ENCODE peak calls at places on chromosome 7, in four cellular contexts. K is DMS79 treated with DMSO at 0.1 percent for 48 hours, B is AG04450, F is NCI-H1092. D is an unnamed sample.

GRCh38 chr7:85094046-85094720 is 92.7 kb downstream of the SEMA3D start:
- DNase-seq in F (no peak), B (no peak), K (no peak), D (no peak)

GRCh38 chr7:27515933-27516332 is 146.8 kb downstream of the HIBADH start:
- DNase-seq in B (no peak), F (no peak), K (no peak), D (no peak)

GRCh38 chr7:44846816-44847508 is 925 bp downstream of the H2AZ2 start:
- DNase-seq in F (no peak), B (no peak), K (no peak), D (no peak)

GRCh38 chr7:112649560-112649959 is 140.6 kb downstream of the TMEM168 start:
- DNase-seq in B (no peak), K (no peak), F (no peak), D (no peak)

GRCh38 chr7:2560175-2560695 is 1.5 kb downstream of the IQCE start:
- DNase-seq in B (no peak), F (no peak), K (no peak), D (no peak)

GRCh38 chr7:6165521-6166325 is 106.7 kb downstream of the CYTH3 start:
- DNase-seq in B (no peak), F (no peak), K (no peak), D (no peak)

GRCh38 chr7:99562832-99563231 is 4.4 kb downstream of the ZNF655 start:
- DNase-seq in B (peak), F (no peak), K (no peak), D (no peak)

GRCh38 chr7:130878785-130879184 is 144.8 kb upstream of the KLF14 start:
- DNase-seq in F (no peak), K (no peak), B (no peak), D (no peak)

GRCh38 chr7:140134039-140134438 is 42.7 kb downstream of the KDM7A start:
- DNase-seq in B (no peak), F (no peak), K (no peak), D (no peak)

GRCh38 chr7:149686001-149686400 is 87.4 kb downstream of the ZNF467 start:
- DNase-seq in B (no peak), F (no peak), K (no peak), D (no peak)

GRCh38 chr7:46168231-46168630 is 247.2 kb upstream of the IGFBP3 start:
- DNase-seq in F (no peak), K (no peak), B (no peak), D (no peak)

GRCh38 chr7:88539518-88539917 is 220.0 kb upstream of the ZNF804B start:
- DNase-seq in B (no peak), F (no peak), K (peak), D (no peak)

GRCh38 chr7:149322737-149323136 is 60.7 kb downstream of the ZNF783 start:
- DNase-seq in B (no peak), F (no peak), K (no peak), D (no peak)

GRCh38 chr7:31099451-31100444 is 47.6 kb downstream of the ADCYAP1R1 start:
- DNase-seq in K (no peak), F (no peak), B (no peak), D (no peak)

GRCh38 chr7:98133621-98134266 is 27.1 kb downstream of the LMTK2 start:
- DNase-seq in B (no peak), F (no peak), K (no peak), D (no peak)

GRCh38 chr7:30154111-30154587 is 19.4 kb downstream of the MTURN start:
- DNase-seq in F (no peak), B (no peak), K (no peak), D (no peak)

GRCh38 chr7:144468990-144469732 is 65.7 kb upstream of the NOBOX start:
- DNase-seq in B (no peak), K (no peak), F (no peak), D (no peak)

GRCh38 chr7:50308301-50309129 is 4.0 kb downstream of the IKZF1 start:
- DNase-seq in B (no peak), F (no peak), K (no peak), D (no peak)

GRCh38 chr7:1555046-1555812 is 776 bp downstream of the TMEM184A start:
- DNase-seq in B (peak), F (peak), K (peak), D (no peak)

GRCh38 chr7:40716052-40716451 is 581.2 kb downstream of the SUGCT start:
- DNase-seq in F (no peak), B (no peak), K (no peak), D (no peak)

GRCh38 chr7:157432957-157433576 is 96.3 kb downstream of the DNAJB6 start:
- DNase-seq in B (no peak), F (peak), K (peak), D (peak)

GRCh38 chr7:2199528-2199927 is 33.2 kb downstream of the MAD1L1 start:
- DNase-seq in K (no peak), F (no peak), B (no peak), D (no peak)

GRCh38 chr7:135681758-135682157 is 19.4 kb downstream of the STMP1 start:
- DNase-seq in K (no peak), F (no peak), B (no peak), D (no peak)

GRCh38 chr7:98399462-98399861 is 1.4 kb downstream of the BAIAP2L1 start:
- DNase-seq in F (no peak), B (no peak), K (no peak), D (no peak)

GRCh38 chr7:43454936-43455518 is 127.9 kb upstream of the STK17A start:
- DNase-seq in F (no peak), B (no peak), K (peak), D (peak)

GRCh38 chr7:111011500-111011899 is 79.4 kb upstream of the LRRN3 start:
- DNase-seq in B (no peak), K (no peak), F (no peak), D (no peak)

GRCh38 chr7:81256991-81257390 is 338.1 kb upstream of the SEMA3C start:
- DNase-seq in F (no peak), K (no peak), B (no peak), D (no peak)

GRCh38 chr7:34928052-34928451 is 109.2 kb downstream of the DPY19L1 start:
- DNase-seq in K (no peak), F (no peak), B (no peak), D (no peak)

GRCh38 chr7:135537905-135538304 is 19.8 kb upstream of the NUP205 start:
- DNase-seq in K (no peak), F (no peak), B (no peak), D (no peak)

GRCh38 chr7:104267701-104268368 is 60.0 kb upstream of the ORC5 start:
- DNase-seq in B (no peak), K (no peak), F (no peak), D (peak)

GRCh38 chr7:141073173-141073640 is 657 bp upstream of the TMEM178B start:
- DNase-seq in B (no peak), F (peak), K (peak), D (peak)